ENCODE peak calls at places on chromosomes 7 and 10, in five cellular contexts. Y is pancreas; P is CD8-positive, alpha-beta memory T cell; X is fibroblast of lung; V is mammary epithelial cell. M is an unnamed sample. For H3K27me3, the result is how much of the 10 kb centered on the place peaks cover.

GRCh38 chr10:86162696-86163400 is 203.7 kb downstream of the GRID1 start:
- DNase-seq in Y (no peak), P (no peak), X (no peak), V (no peak), M (no peak)

GRCh38 chr10:64956441-64956840 is 1435.2 kb downstream of the REEP3 start:
- DNase-seq in Y (no peak), P (no peak), X (no peak), V (peak), M (no peak)

GRCh38 chr7:157027568-157028527 is 17.4 kb upstream of the MNX1 start:
- DNase-seq in Y (no peak), P (no peak), X (no peak), V (peak), M (no peak)

GRCh38 chr10:100151901-100152300 is 33.9 kb downstream of the ERLIN1 start:
- DNase-seq in Y (no peak), P (no peak), X (no peak), V (no peak), M (no peak)

GRCh38 chr10:102935510-102935909 is 17.4 kb downstream of the CNNM2 start:
- DNase-seq in Y (no peak), P (no peak), X (no peak), V (no peak), M (no peak)

GRCh38 chr10:104257235-104257634 is 2.5 kb downstream of the GSTO1 start:
- DNase-seq in Y (no peak), P (no peak), X (no peak), V (peak), M (no peak)

GRCh38 chr7:66206909-66207240 is 1.7 kb downstream of the TPST1 start:
- DNase-seq in Y (no peak), P (no peak), X (no peak), V (no peak), M (no peak)

GRCh38 chr7:121621947-121622346 is 225.8 kb upstream of the FAM3C start:
- DNase-seq in Y (no peak), P (no peak), X (no peak), V (no peak), M (no peak)

GRCh38 chr10:11341253-11341652 is 270.2 kb downstream of the USP6NL start:
- DNase-seq in Y (no peak), P (no peak), X (no peak), V (no peak), M (peak)

GRCh38 chr7:150471886-150472285 is 21.5 kb downstream of the GIMAP8 start:
- DNase-seq in Y (no peak), P (no peak), X (no peak), V (no peak), M (no peak)

GRCh38 chr7:103573479-103574058 is 127.6 kb upstream of the SLC26A5 start:
- DNase-seq in Y (no peak), P (no peak), X (peak), V (peak), M (peak)

GRCh38 chr10:121658111-121658510 is 59.9 kb upstream of the FGFR2 start:
- DNase-seq in Y (no peak), P (no peak), X (no peak), V (no peak), M (no peak)

GRCh38 chr10:43272030-43272429 is 5.2 kb upstream of the RASGEF1A start:
- DNase-seq in Y (no peak), P (no peak), X (no peak), V (no peak), M (no peak)

GRCh38 chr10:80422221-80422536 is 13.8 kb downstream of the PRXL2A start:
- DNase-seq in Y (no peak), P (no peak), X (no peak), V (no peak), M (no peak)

GRCh38 chr7:26151096-26151495 is 902 bp upstream of the NFE2L3 start:
- DNase-seq in Y (no peak), P (no peak), X (no peak), V (no peak), M (no peak)

GRCh38 chr10:5945561-5946418 is 31.6 kb downstream of the IL15RA start:
- DNase-seq in Y (no peak), P (no peak), X (peak), V (peak), M (no peak)

GRCh38 chr7:435518-436366 is 83.9 kb downstream of the PDGFA start:
- DNase-seq in Y (no peak), P (no peak), X (peak), V (peak), M (peak)

GRCh38 chr7:113366122-113366521 is 247.8 kb upstream of the SMIM30 start:
- DNase-seq in Y (no peak), P (no peak), X (no peak), V (no peak), M (no peak)

GRCh38 chr10:100969175-100970075 is at the start of gene SEMA4G:
- DNase-seq in Y (peak), P (peak), X (peak), V (no peak), M (peak)

GRCh38 chr7:75756340-75757297 is 15.4 kb downstream of the CCL26 start:
- DNase-seq in Y (no peak), P (no peak), X (peak), V (no peak), M (peak)

GRCh38 chr7:56471811-56472210 is 355.6 kb upstream of the NUPR2 start:
- DNase-seq in Y (no peak), P (no peak), X (no peak), V (no peak), M (no peak)

GRCh38 chr10:98323221-98324164 is 55.5 kb upstream of the LOXL4 start:
- DNase-seq in Y (no peak), P (no peak), X (peak), V (peak), M (peak)

GRCh38 chr7:83798489-83798888 is 149.6 kb upstream of the SEMA3E start:
- DNase-seq in Y (no peak), P (no peak), X (no peak), V (no peak), M (no peak)

GRCh38 chr7:80128918-80129317 is 5.7 kb upstream of the GNAI1 start:
- DNase-seq in Y (no peak), P (no peak), X (no peak), V (no peak), M (no peak)

GRCh38 chr10:121510201-121510771 is 88.0 kb downstream of the FGFR2 start:
- DNase-seq in Y (no peak), P (no peak), X (peak), V (no peak), M (no peak)

DNA sequence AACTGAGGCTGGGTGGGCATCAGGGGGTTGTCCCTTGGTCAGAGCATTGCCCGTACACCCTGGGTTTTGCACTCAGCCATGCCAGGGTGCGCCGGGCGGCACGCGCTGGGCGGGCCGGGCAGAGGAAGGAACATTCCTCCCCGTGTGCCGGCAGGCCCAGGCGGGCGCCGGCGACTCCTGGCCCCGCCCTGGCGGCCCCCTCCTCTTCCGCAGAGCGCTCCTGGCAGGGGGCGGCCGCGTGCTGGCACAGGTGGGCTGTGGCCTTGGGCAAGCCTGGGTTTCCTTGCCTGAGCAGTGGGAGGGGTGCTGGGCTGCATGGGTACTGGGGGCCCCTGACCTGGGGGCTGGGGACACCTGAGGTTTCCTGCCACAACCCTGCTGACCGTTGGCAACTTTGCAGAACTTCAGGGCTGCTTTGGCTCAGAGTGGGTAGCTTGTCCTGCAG is 3.9 kb downstream of the LFNG start:
- DNase-seq in Y (peak), P (no peak), X (no peak), V (peak), M (peak)
- H3K4me3 ChIP-seq in Y (peak), P (peak), X (no peak), V (peak), M (peak)

GRCh38 chr7:107582906-107583305 is 2.9 kb downstream of the BCAP29 start:
- DNase-seq in Y (no peak), P (no peak), X (no peak), V (peak), M (no peak)
- H3K27ac ChIP-seq in Y (no peak), P (no peak), X (no peak), V (peak), M (no peak)

DNA sequence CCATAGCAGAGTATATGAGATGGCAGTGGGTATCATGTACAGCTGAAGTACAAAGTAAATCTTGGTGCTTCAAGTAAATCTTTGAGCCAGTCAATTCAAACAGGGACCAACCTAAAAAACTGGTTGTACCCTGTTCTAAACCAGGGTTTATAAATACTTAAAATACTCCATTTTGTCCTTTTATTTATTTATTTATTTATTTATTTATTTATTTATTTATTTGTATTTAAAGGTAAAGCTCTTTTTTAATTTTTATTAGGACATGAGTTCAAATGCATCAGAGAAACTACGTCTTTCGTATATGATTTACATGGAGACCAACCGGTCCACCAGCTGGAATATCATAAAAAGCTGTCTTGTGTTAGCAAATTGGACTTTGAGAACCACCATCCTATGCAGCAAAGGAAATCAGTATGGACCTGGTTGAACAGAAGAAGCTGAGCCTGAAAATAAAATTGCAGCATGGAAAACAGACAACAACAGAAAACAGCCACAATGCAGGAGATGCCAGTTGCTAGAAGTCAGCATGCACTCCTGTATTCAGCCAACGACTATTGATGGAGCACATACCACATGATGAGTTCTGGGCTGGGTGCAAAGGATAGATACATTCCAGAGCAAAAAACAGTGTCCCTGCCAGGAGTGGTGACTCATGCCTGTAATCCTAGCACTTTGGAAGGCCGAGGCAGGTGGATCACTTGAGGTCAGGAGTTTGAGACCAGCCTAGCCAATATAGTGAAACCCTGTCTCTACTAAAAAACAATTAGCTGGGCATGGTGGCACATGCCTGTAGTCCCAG is 60.0 kb downstream of the PLXNA4 start:
- DNase-seq in Y (no peak), P (no peak), X (peak), V (peak), M (peak)
- H3K27me3 ChIP-seq in Y (under half), P (under half), X (under half), V (under half), M (under half)

GRCh38 chr10:132634947-132635271 is 97.3 kb downstream of the INPP5A start:
- DNase-seq in Y (peak), P (no peak), X (no peak), V (no peak), M (no peak)

GRCh38 chr10:132639470-132639869 is 101.9 kb downstream of the INPP5A start:
- DNase-seq in Y (no peak), P (no peak), X (no peak), V (no peak), M (no peak)

GRCh38 chr10:132638130-132638515 is 100.5 kb downstream of the INPP5A start:
- DNase-seq in Y (peak), P (no peak), X (no peak), V (no peak), M (no peak)

GRCh38 chr10:132636358-132636757 is 98.8 kb downstream of the INPP5A start:
- DNase-seq in Y (peak), P (no peak), X (no peak), V (no peak), M (no peak)

GRCh38 chr10:132637477-132638129 is 100.0 kb downstream of the INPP5A start:
- DNase-seq in Y (peak), P (peak), X (peak), V (peak), M (peak)
- H3K4me3 ChIP-seq in Y (no peak), P (no peak), X (no peak), V (no peak), M (no peak)

GRCh38 chr7:100472854-100473499 is 6.0 kb downstream of the TSC22D4 start:
- DNase-seq in Y (no peak), P (no peak), X (peak), V (peak), M (no peak)

GRCh38 chr7:100471021-100471420 is 7.0 kb upstream of the SPACDR start:
- DNase-seq in Y (no peak), P (no peak), X (no peak), V (no peak), M (no peak)

GRCh38 chr7:100469227-100470044 is 5.4 kb upstream of the SPACDR start:
- DNase-seq in Y (peak), P (peak), X (peak), V (peak), M (peak)

GRCh38 chr7:100475549-100475948 is 3.5 kb downstream of the TSC22D4 start:
- DNase-seq in Y (no peak), P (no peak), X (no peak), V (no peak), M (no peak)

DNA sequence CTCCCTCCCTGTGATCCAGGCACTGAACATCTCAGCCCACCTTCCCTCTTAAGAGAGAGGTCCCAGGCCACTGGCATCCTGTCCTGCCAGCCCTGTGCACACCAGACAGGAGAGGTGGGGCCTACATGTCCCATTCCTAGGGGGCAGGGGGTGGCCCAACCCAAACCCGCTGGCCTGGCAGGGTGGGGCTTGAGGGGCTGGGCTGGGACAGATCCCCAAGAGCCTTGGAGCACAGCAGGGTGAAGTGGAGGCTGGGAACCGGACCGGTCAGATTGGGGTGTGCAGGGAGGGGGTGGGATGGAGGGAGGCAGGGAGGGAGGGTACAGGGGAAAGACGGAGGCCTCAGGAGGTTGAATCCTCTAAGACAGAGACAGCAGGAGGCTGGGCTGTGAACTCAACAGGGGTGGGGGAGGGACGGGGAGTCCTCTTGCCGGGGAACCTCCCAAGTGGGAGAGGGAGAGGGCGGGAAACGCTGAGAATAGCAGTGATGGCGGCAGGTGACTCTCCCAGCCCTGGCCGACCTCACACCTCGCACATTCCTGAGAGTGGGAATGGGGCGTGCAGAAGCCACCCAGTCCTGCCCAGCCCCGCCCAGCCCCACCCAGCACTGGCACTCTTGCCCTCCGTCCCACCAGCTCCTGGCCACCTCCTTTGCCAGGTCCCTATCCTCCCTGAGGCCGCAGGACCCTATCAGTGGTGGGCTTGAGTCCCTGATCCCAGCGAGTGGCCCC is 6.7 kb downstream of the TSC22D4 start:
- DNase-seq in Y (no peak), P (no peak), X (no peak), V (no peak), M (no peak)
- H3K27ac ChIP-seq in Y (no peak), P (peak), X (no peak), V (no peak), M (peak)

DNA sequence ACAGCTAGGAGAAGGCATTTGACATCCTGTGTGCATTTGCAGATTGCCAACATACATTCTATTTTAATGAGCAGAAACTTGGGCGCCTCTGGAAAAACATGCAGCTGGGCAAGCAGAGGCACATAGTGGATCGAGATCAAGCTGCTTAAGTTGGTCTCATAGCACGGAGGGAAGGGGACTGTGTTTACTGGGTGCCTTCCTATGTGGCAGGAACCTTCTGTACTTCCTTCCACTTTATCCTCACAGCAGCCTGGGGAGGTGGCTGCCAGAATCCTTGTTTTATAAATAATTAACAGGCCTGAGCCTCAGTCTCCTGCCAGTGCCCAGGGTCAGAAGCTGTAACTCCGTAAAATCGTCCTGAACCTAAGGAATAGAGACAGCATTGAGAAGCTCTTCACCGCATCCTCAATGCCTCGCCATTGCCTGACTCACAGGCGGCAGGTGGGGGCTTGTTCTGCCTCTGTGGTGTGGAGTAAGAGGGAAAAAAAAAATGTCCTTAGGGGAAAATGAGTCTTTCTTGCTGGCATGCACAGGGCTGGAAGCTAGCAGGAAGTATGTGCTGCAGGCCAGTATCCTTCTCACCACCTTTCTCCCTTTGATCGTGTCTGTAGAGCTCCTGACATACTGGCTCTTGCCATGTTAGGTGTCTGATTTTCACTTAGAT is 6.2 kb downstream of the VWA2 start:
- DNase-seq in Y (no peak), P (no peak), X (no peak), V (peak), M (peak)
- H3K27me3 ChIP-seq in Y (under half), P (under half), X (under half), V (under half), M (under half)

DNA sequence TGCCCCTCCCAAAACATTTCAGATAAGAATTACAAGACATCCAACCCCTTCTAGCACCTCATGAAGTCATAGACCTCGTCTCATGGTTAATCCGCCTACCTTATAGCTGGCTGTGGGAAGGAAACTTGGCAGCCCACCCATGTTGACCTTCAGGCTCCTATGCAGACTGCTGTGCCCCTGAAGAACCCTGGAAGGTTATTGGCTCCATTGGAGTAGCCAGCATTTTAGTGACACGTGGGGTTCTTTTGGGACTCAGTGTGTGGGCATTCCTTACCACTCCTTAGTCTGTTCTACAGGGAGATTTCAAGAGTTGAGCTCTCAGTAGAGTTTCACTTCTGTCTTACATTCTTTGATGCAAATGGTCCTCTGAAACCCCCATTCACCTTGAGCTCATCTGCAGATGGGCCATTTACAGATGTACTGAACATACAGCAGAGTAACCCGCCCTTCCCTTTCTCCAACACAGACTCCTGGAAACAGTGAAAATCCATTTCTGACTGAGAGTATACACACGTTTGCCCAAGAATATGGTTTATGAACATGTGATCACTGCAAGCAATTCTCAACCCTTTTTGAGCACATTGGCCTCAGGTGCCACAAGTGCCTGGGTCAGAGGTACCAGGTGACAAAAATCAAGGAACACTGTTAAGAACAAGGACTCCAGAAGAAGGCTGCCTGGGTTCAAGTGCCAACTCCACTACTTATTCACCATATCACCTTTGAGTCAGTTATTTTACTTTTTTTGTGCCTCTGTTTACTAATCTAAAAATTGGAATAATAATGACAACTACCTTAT is 54.0 kb upstream of the HECW1 start:
- DNase-seq in Y (no peak), P (no peak), X (no peak), V (no peak), M (no peak)
- H3K4me3 ChIP-seq in Y (no peak), P (no peak), X (no peak), V (no peak), M (no peak)

M was measured in small intestine.